ENCODE peak calls at places on chromosomes 12 and 14, in seven cellular contexts. K is adrenal gland, B is IMR-90, G is OCI-LY7, M is A549, I is A673, X is lower lobe of right lung. Z is an unnamed sample. For H3K9me3, the result is how much of the 10 kb centered on the place peaks cover.

GRCh38 chr14:90523544-90523943 is 126.7 kb downstream of the CALM1 start:
- DNase-seq in K (no peak), X (peak), B (peak), I (no peak), M (no peak), G (no peak), Z (no peak)

GRCh38 chr14:29553427-29553826 is 374.2 kb downstream of the PRKD1 start:
- DNase-seq in K (peak), B (no peak), G (no peak), X (no peak), I (no peak), M (no peak), Z (no peak)

GRCh38 chr12:123242083-123242904 is 9.1 kb downstream of the MTRFR start:
- DNase-seq in M (no peak), G (no peak), X (no peak), K (no peak), B (peak), I (peak), Z (no peak)

GRCh38 chr14:99716091-99716849 is 32.2 kb downstream of the CYP46A1 start:
- DNase-seq in M (no peak), I (no peak), X (no peak), G (no peak), B (no peak), K (no peak), Z (no peak)

GRCh38 chr12:12319501-12320322 is 30.3 kb downstream of the MANSC1 start:
- DNase-seq in I (peak), K (no peak), M (no peak), G (no peak), X (no peak), B (no peak), Z (no peak)

GRCh38 chr14:28157887-28158791 is 608.4 kb upstream of the FOXG1 start:
- DNase-seq in M (no peak), K (no peak), G (no peak), I (no peak), B (no peak), X (no peak), Z (no peak)

GRCh38 chr14:53109028-53109687 is 44.0 kb downstream of the DDHD1 start:
- DNase-seq in K (no peak), M (no peak), G (peak), I (peak), X (no peak), B (no peak), Z (no peak)

GRCh38 chr12:96274331-96274730 is 80.2 kb downstream of the ELK3 start:
- DNase-seq in K (no peak), G (no peak), M (no peak), I (no peak), X (no peak), B (peak), Z (no peak)

GRCh38 chr14:104572024-104572623 is 7.4 kb upstream of the C14orf180 start:
- DNase-seq in B (no peak), M (no peak), X (no peak), K (no peak), I (no peak), G (no peak), Z (no peak)

GRCh38 chr12:44835641-44836379 is 40.3 kb downstream of the NELL2 start:
- DNase-seq in X (no peak), B (no peak), I (peak), M (no peak), G (no peak), K (no peak), Z (no peak)

GRCh38 chr12:66668311-66668710 is 10.6 kb downstream of the GRIP1 start:
- DNase-seq in I (no peak), X (no peak), K (peak), G (no peak), M (no peak), B (no peak), Z (peak)

DNA sequence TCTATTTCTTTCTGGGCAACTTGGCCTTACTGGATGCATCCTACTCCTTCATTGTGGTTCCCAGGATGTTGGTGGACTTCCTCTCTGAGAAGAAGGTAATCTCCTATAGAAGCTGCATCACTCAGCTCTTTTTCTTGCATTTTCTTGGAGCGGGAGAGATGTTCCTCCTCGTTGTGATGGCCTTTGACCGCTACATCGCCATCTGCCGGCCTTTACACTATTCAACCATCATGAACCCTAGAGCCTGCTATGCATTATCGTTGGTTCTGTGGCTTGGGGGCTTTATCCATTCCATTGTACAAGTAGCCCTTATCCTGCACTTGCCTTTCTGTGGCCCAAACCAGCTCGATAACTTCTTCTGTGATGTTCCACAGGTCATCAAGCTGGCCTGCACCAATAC is 5.3 kb downstream of the OR4N5 start:
- DNase-seq in X (no peak), G (no peak), B (no peak), I (peak), K (no peak), M (no peak), Z (no peak)
- H3K9me3 ChIP-seq in X (under half), G (under half), B (under half), I (under half), K (under half), M (under half), Z (under half)

GRCh38 chr12:34214011-34214410 is 191.7 kb downstream of the ALG10 start:
- DNase-seq in I (no peak), M (no peak), K (no peak), X (no peak), G (no peak), B (no peak), Z (no peak)
- H3K9me3 ChIP-seq in I (under half), M (under half), K (under half), X (under half), G (under half), B (under half), Z (under half)

DNA sequence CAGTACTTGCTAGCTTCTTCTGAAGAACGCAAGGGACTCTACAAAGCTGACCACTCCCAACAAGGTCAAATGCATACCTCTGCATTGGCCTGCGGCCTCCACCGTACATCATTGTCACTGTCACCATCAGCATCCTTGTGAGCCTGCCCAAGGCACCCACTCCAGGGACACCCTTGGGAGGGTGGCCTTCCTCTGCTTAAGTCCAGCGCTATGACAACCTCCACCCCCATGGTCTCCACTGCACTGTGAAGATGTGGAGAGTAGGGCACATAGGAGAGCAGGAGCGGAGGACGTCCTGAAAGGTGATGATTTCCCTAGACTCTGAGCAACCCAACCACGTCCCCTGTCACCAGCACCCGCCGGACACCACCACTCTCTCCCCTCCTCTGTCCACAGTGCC is 252.8 kb downstream of the ALG10 start:
- DNase-seq in B (no peak), G (no peak), X (no peak), M (no peak), I (no peak), K (no peak), Z (no peak)
- H3K9me3 ChIP-seq in B (under half), G (under half), X (under half), M (under half), I (under half), K (under half), Z (under half)

DNA sequence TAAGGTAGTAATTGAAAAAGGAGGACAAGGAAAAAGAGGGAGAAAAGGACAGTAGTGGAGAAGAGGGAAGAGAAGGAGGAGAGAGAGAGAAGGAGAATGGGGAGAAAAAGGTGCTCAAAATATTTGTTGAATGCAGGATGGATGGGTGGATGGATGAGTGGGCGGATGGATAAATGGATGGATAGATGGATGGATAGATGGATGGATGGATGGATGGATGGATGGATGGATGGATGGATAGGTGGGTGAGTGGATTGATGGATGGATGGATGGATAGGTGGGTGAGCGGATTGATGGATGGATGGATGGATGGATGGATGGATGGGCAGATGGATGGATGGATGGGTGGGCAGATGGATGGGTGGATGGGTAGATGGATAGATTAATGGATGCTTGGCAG is 21.3 kb upstream of the C14orf132 start:
- DNase-seq in K (no peak), X (no peak), B (no peak), M (no peak), G (no peak), I (no peak), Z (no peak)
- H3K9me3 ChIP-seq in K (under half), X (under half), B (under half), M (under half), G (under half), I (under half), Z (under half)

GRCh38 chr12:132948146-132949066 is 7.7 kb downstream of the ZNF605 start:
- DNase-seq in X (no peak), B (no peak), K (no peak), G (no peak), I (no peak), M (no peak), Z (no peak)

GRCh38 chr12:132950844-132951535 is 5.1 kb downstream of the ZNF605 start:
- DNase-seq in B (no peak), X (no peak), M (no peak), I (no peak), K (no peak), G (no peak), Z (no peak)

GRCh38 chr12:132951649-132952048 is 4.5 kb downstream of the ZNF605 start:
- DNase-seq in M (no peak), K (no peak), I (no peak), B (no peak), G (no peak), X (no peak), Z (no peak)

GRCh38 chr12:132952371-132953162 is 3.5 kb downstream of the ZNF605 start:
- DNase-seq in G (no peak), B (no peak), X (no peak), M (no peak), K (no peak), I (no peak), Z (no peak)

GRCh38 chr12:132949936-132950837 is 5.9 kb downstream of the ZNF605 start:
- DNase-seq in M (no peak), I (no peak), X (no peak), G (no peak), K (no peak), B (no peak), Z (no peak)
- H3K9me3 ChIP-seq in M (half or more), I (under half), X (half or more), G (under half), K (under half), B (half or more), Z (under half)

GRCh38 chr12:56900583-56900982 is 33.6 kb downstream of the SDR9C7 start:
- DNase-seq in K (no peak), G (no peak), B (peak), I (no peak), X (no peak), M (peak), Z (no peak)

GRCh38 chr12:56903374-56903773 is 30.8 kb downstream of the SDR9C7 start:
- DNase-seq in G (no peak), B (no peak), M (no peak), I (no peak), K (no peak), X (no peak), Z (no peak)

GRCh38 chr12:56908136-56908535 is 26.1 kb downstream of the SDR9C7 start:
- DNase-seq in M (no peak), B (no peak), G (no peak), K (no peak), X (no peak), I (no peak), Z (no peak)

DNA sequence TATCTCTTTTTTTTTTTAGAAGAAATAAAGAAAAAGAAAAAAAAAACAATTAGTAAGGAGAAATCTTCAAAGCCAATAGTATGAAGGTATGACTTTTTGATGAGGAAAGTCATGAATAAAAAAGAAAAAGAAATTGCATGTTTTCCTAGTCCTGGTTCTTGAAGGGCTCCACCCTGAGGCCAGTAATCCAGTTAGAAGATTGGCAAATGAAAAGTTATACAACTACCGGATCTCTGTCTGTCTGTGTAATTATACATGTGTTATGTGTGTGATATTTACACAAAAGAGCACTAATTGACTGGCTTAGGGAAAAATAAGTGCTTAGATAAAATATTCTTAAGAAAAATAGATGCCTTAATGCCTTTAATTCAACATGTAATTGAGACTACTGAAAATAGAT is 28.4 kb downstream of the SDR9C7 start:
- DNase-seq in K (no peak), X (no peak), M (no peak), I (no peak), B (no peak), G (no peak), Z (no peak)
- H3K9me3 ChIP-seq in K (under half), X (under half), M (under half), I (under half), B (under half), G (under half), Z (under half)